ENCODE peak calls at places on chromosomes 2 and 18, in seven cellular contexts. One of them, this sample, is unnamed. For H3K4me1 and H3K9me3, the result is how much of the 10 kb centered on the place peaks cover.

GRCh38 chr2:14616342-14616741 is 16.2 kb upstream of the LRATD1 start:
- DNase-seq in IMR-90: no peak
- DNase-seq in tibial nerve: no peak
- DNase-seq in heart left ventricle: no peak
- DNase-seq in hepatocyte: no peak
- DNase-seq in MM.1S: no peak
- DNase-seq in right cardiac atrium: no peak
- DNase-seq in this sample: no peak

GRCh38 chr2:97748397-97748796 is 35.0 kb downstream of the ZAP70 start:
- DNase-seq in MM.1S: peak
- DNase-seq in right cardiac atrium: no peak
- DNase-seq in hepatocyte: peak
- DNase-seq in heart left ventricle: no peak
- DNase-seq in IMR-90: no peak
- DNase-seq in tibial nerve: no peak
- DNase-seq in this sample: peak

GRCh38 chr2:136238552-136239346 is 120.8 kb upstream of the CXCR4 start:
- DNase-seq in MM.1S: peak
- DNase-seq in right cardiac atrium: no peak
- DNase-seq in IMR-90: peak
- DNase-seq in heart left ventricle: no peak
- DNase-seq in tibial nerve: no peak
- DNase-seq in hepatocyte: no peak
- DNase-seq in this sample: peak

GRCh38 chr2:7237476-7237875 is 320.3 kb downstream of the RNF144A start:
- DNase-seq in MM.1S: no peak
- DNase-seq in heart left ventricle: no peak
- DNase-seq in right cardiac atrium: no peak
- DNase-seq in tibial nerve: no peak
- DNase-seq in hepatocyte: no peak
- DNase-seq in IMR-90: no peak
- DNase-seq in this sample: no peak

GRCh38 chr2:10504994-10505820 is 57.1 kb upstream of the ODC1 start:
- DNase-seq in hepatocyte: peak
- DNase-seq in right cardiac atrium: peak
- DNase-seq in tibial nerve: no peak
- DNase-seq in MM.1S: no peak
- DNase-seq in heart left ventricle: no peak
- DNase-seq in IMR-90: no peak
- DNase-seq in this sample: no peak

GRCh38 chr2:213065583-213066444 is 85.6 kb downstream of the IKZF2 start:
- DNase-seq in right cardiac atrium: peak
- DNase-seq in hepatocyte: peak
- DNase-seq in heart left ventricle: peak
- DNase-seq in MM.1S: no peak
- DNase-seq in IMR-90: peak
- DNase-seq in tibial nerve: no peak
- DNase-seq in this sample: peak

GRCh38 chr2:174787485-174788205 is 23.4 kb upstream of the CHRNA1 start:
- DNase-seq in hepatocyte: peak
- DNase-seq in MM.1S: no peak
- DNase-seq in right cardiac atrium: no peak
- DNase-seq in heart left ventricle: no peak
- DNase-seq in IMR-90: peak
- DNase-seq in tibial nerve: no peak
- DNase-seq in this sample: no peak

GRCh38 chr2:47052847-47053246 is 102.3 kb downstream of the STPG4 start:
- DNase-seq in IMR-90: no peak
- DNase-seq in heart left ventricle: no peak
- DNase-seq in tibial nerve: no peak
- DNase-seq in right cardiac atrium: no peak
- DNase-seq in MM.1S: no peak
- DNase-seq in hepatocyte: no peak
- DNase-seq in this sample: no peak

GRCh38 chr2:68726608-68727367 is 7.8 kb upstream of the ARHGAP25 start:
- DNase-seq in MM.1S: peak
- DNase-seq in tibial nerve: no peak
- DNase-seq in heart left ventricle: no peak
- DNase-seq in hepatocyte: no peak
- DNase-seq in IMR-90: no peak
- DNase-seq in right cardiac atrium: no peak
- DNase-seq in this sample: peak

GRCh38 chr2:64328415-64328722 is 125.6 kb upstream of the LGALSL start:
- DNase-seq in heart left ventricle: no peak
- DNase-seq in right cardiac atrium: no peak
- DNase-seq in tibial nerve: no peak
- DNase-seq in MM.1S: no peak
- DNase-seq in hepatocyte: no peak
- DNase-seq in IMR-90: no peak
- DNase-seq in this sample: no peak

GRCh38 chr2:239991689-239992314 is 33.3 kb downstream of the NDUFA10 start:
- DNase-seq in MM.1S: peak
- DNase-seq in hepatocyte: peak
- DNase-seq in IMR-90: peak
- DNase-seq in heart left ventricle: no peak
- DNase-seq in tibial nerve: no peak
- DNase-seq in right cardiac atrium: no peak
- DNase-seq in this sample: peak

GRCh38 chr2:196112408-196113039 is 43.9 kb upstream of the DNAH7 start:
- DNase-seq in IMR-90: peak
- DNase-seq in tibial nerve: no peak
- DNase-seq in hepatocyte: no peak
- DNase-seq in heart left ventricle: no peak
- DNase-seq in MM.1S: no peak
- DNase-seq in right cardiac atrium: no peak
- DNase-seq in this sample: no peak

GRCh38 chr2:85549826-85550225 is 10.9 kb downstream of the MAT2A start:
- DNase-seq in tibial nerve: no peak
- DNase-seq in hepatocyte: no peak
- DNase-seq in heart left ventricle: no peak
- DNase-seq in IMR-90: peak
- DNase-seq in right cardiac atrium: no peak
- DNase-seq in MM.1S: no peak
- DNase-seq in this sample: no peak

GRCh38 chr18:7390731-7391492 is 160.0 kb downstream of the LRRC30 start:
- DNase-seq in heart left ventricle: no peak
- DNase-seq in MM.1S: no peak
- DNase-seq in tibial nerve: no peak
- DNase-seq in right cardiac atrium: no peak
- DNase-seq in IMR-90: no peak
- DNase-seq in hepatocyte: no peak
- DNase-seq in this sample: no peak

GRCh38 chr2:190932524-190932923 is 51.9 kb downstream of the GLS start:
- DNase-seq in IMR-90: no peak
- DNase-seq in MM.1S: no peak
- DNase-seq in tibial nerve: no peak
- DNase-seq in hepatocyte: no peak
- DNase-seq in right cardiac atrium: no peak
- DNase-seq in heart left ventricle: no peak
- DNase-seq in this sample: no peak
- H3K4me1 ChIP-seq in IMR-90: under half
- H3K4me1 ChIP-seq in MM.1S: under half
- H3K4me1 ChIP-seq in tibial nerve: under half
- H3K4me1 ChIP-seq in hepatocyte: under half
- H3K4me1 ChIP-seq in right cardiac atrium: under half
- H3K4me1 ChIP-seq in heart left ventricle: under half
- H3K4me1 ChIP-seq in this sample: under half

GRCh38 chr2:230346465-230346864 is 19.5 kb downstream of the SP140L start:
- DNase-seq in IMR-90: no peak
- DNase-seq in tibial nerve: no peak
- DNase-seq in hepatocyte: no peak
- DNase-seq in MM.1S: no peak
- DNase-seq in heart left ventricle: no peak
- DNase-seq in right cardiac atrium: no peak
- DNase-seq in this sample: no peak

GRCh38 chr2:230346921-230347533 is 20.0 kb downstream of the SP140L start:
- DNase-seq in tibial nerve: no peak
- DNase-seq in heart left ventricle: no peak
- DNase-seq in IMR-90: peak
- DNase-seq in MM.1S: no peak
- DNase-seq in hepatocyte: no peak
- DNase-seq in right cardiac atrium: no peak
- DNase-seq in this sample: no peak

GRCh38 chr2:230348792-230349191 is 21.8 kb downstream of the SP140L start:
- DNase-seq in tibial nerve: no peak
- DNase-seq in right cardiac atrium: no peak
- DNase-seq in MM.1S: no peak
- DNase-seq in IMR-90: no peak
- DNase-seq in heart left ventricle: no peak
- DNase-seq in hepatocyte: no peak
- DNase-seq in this sample: no peak

GRCh38 chr2:230347659-230348305 is 20.8 kb downstream of the SP140L start:
- DNase-seq in heart left ventricle: no peak
- DNase-seq in right cardiac atrium: no peak
- DNase-seq in tibial nerve: no peak
- DNase-seq in IMR-90: peak
- DNase-seq in MM.1S: peak
- DNase-seq in hepatocyte: no peak
- DNase-seq in this sample: no peak

DNA sequence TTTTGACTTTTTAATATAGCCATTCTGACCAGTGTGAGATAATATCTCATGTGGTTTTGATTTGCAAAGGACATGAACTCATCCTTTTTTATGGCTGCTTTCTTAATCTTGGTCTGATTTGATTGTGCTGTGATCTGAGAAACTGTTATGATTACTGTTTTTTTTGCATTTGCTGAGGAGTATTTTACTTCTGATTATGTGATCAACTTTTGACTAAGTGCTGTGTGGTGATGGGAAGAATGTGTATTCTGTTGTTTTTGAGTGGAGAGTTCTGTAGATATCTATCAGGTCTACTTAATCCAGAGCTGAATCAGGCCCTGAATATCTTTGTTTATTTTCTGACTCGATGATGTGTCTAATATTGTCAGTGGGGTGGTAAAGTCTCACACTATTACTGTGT is 16.8 kb downstream of the SP140L start:
- DNase-seq in MM.1S: no peak
- DNase-seq in heart left ventricle: no peak
- DNase-seq in hepatocyte: no peak
- DNase-seq in tibial nerve: no peak
- DNase-seq in right cardiac atrium: no peak
- DNase-seq in IMR-90: peak
- DNase-seq in this sample: no peak
- H3K9me3 ChIP-seq in MM.1S: under half
- H3K9me3 ChIP-seq in heart left ventricle: under half
- H3K9me3 ChIP-seq in hepatocyte: under half
- H3K9me3 ChIP-seq in tibial nerve: under half
- H3K9me3 ChIP-seq in right cardiac atrium: under half
- H3K9me3 ChIP-seq in IMR-90: under half
- H3K9me3 ChIP-seq in this sample: under half

GRCh38 chr2:241619602-241620418 is 17.1 kb downstream of the THAP4 start:
- DNase-seq in hepatocyte: no peak
- DNase-seq in heart left ventricle: no peak
- DNase-seq in right cardiac atrium: peak
- DNase-seq in IMR-90: no peak
- DNase-seq in tibial nerve: no peak
- DNase-seq in MM.1S: no peak
- DNase-seq in this sample: no peak

GRCh38 chr2:241616168-241617125 is 20.5 kb downstream of the THAP4 start:
- DNase-seq in hepatocyte: no peak
- DNase-seq in right cardiac atrium: peak
- DNase-seq in MM.1S: no peak
- DNase-seq in IMR-90: no peak
- DNase-seq in heart left ventricle: no peak
- DNase-seq in tibial nerve: no peak
- DNase-seq in this sample: no peak

GRCh38 chr2:241618836-241619235 is 18.1 kb downstream of the THAP4 start:
- DNase-seq in hepatocyte: no peak
- DNase-seq in right cardiac atrium: no peak
- DNase-seq in IMR-90: no peak
- DNase-seq in tibial nerve: no peak
- DNase-seq in MM.1S: no peak
- DNase-seq in heart left ventricle: no peak
- DNase-seq in this sample: no peak

GRCh38 chr2:241617431-241618154 is 19.4 kb downstream of the THAP4 start:
- DNase-seq in right cardiac atrium: peak
- DNase-seq in IMR-90: no peak
- DNase-seq in MM.1S: peak
- DNase-seq in heart left ventricle: peak
- DNase-seq in tibial nerve: no peak
- DNase-seq in hepatocyte: peak
- DNase-seq in this sample: peak

DNA sequence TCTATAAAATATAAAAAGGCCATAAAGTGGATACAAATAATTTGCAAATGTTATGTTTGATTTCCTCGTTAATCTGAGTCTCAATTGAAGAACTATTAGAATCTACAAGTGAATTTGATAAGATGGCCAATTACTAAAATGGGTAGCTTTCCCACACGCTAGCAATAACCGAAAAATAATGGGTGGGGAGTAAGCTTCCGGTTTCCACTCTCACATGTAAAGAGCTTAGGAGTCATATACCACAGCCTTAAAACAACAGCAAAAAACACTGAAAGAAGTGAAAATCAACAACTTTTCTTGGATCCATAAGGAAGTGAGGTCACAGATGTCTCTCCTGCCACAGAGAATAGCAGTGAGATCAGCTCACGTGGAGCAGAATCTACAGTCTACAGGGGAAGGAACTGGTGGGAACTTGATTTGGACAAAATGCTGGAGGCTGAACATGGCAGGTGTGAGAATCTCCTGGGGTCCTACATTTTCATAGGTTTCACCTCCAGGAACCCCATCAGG is 18.6 kb downstream of the THAP4 start:
- DNase-seq in heart left ventricle: no peak
- DNase-seq in right cardiac atrium: no peak
- DNase-seq in hepatocyte: no peak
- DNase-seq in MM.1S: no peak
- DNase-seq in tibial nerve: no peak
- DNase-seq in IMR-90: no peak
- DNase-seq in this sample: no peak
- H3K27ac ChIP-seq in heart left ventricle: peak
- H3K27ac ChIP-seq in right cardiac atrium: no peak
- H3K27ac ChIP-seq in hepatocyte: no peak
- H3K27ac ChIP-seq in MM.1S: no peak
- H3K27ac ChIP-seq in tibial nerve: no peak
- H3K27ac ChIP-seq in IMR-90: no peak
- H3K27ac ChIP-seq in this sample: no peak

DNA sequence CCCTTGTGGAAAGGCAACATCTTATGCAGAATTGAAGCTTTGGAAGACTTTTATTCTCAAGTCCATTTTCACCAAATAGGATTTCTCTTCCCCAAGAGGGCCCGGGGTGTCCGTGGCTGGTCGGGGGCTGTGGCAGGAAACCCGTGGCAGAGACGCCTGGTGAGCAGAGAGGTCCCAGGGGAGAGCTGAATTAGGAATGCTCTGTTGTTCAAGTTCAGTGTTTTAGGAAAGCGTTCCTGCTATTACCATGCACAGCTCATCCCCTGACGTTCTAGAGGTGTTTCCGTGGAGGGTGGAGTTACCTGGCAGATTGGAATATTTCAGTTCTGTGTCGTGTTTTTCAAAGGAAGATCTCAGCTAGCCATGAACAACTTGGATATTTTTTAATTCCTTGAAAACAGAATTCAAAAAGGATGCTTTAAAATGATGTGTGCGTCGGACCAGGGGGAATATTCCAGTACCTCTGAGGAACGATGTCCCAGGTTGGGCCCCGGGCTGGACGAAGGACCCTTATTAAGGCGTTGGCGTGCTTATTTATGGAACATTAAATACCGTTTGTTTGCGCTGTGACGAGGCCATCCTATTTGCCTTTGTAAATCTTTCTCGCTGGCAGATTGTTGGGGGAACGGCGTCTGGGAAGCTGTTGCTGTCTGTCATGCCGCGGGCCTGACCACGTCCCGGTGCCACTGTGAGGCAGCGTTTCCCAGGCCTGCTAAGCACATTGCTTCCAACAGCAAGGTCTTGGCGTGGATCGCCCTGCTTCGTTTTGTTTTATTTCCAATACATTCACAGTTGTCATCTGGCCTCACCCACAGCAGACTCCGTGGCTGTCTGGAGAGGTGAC is 8.2 kb downstream of the NFATC1 start:
- DNase-seq in tibial nerve: no peak
- DNase-seq in MM.1S: no peak
- DNase-seq in right cardiac atrium: peak
- DNase-seq in hepatocyte: no peak
- DNase-seq in heart left ventricle: peak
- DNase-seq in IMR-90: no peak
- DNase-seq in this sample: no peak
- H3K4me1 ChIP-seq in tibial nerve: under half
- H3K4me1 ChIP-seq in MM.1S: under half
- H3K4me1 ChIP-seq in right cardiac atrium: under half
- H3K4me1 ChIP-seq in hepatocyte: under half
- H3K4me1 ChIP-seq in heart left ventricle: half or more
- H3K4me1 ChIP-seq in IMR-90: under half
- H3K4me1 ChIP-seq in this sample: half or more